ENCODE peak calls at places on chromosome 6, in four cellular contexts. O, U, H and J are unnamed samples.

GRCh38 chr6:22421187-22421586 is 124.4 kb upstream of the PRL start:
- DNase-seq in O (peak; percentile 44), U (peak; percentile 64), H (no peak), J (no peak)

GRCh38 chr6:168581706-168582105 is 140.7 kb downstream of the SMOC2 start:
- DNase-seq in O (no peak), U (no peak), H (no peak), J (no peak)

GRCh38 chr6:156846845-156847599 is 69.8 kb downstream of the ARID1B start:
- DNase-seq in O (no peak), U (no peak), H (no peak), J (no peak)

GRCh38 chr6:13268914-13269532 is 59.3 kb downstream of the TBC1D7 start:
- DNase-seq in O (peak; percentile 67), U (peak; percentile 61), H (peak; percentile 10), J (peak; percentile 31)

GRCh38 chr6:140636698-140637402 is 1262.4 kb upstream of the CITED2 start:
- DNase-seq in O (no peak), U (no peak), H (no peak), J (no peak)

GRCh38 chr6:105642708-105643107 is 239.8 kb upstream of the PREP start:
- DNase-seq in O (no peak), U (peak; percentile 73), H (no peak), J (peak; percentile 34)

GRCh38 chr6:56025785-56026184 is 150.4 kb upstream of the BMP5 start:
- DNase-seq in O (no peak), U (no peak), H (no peak), J (no peak)

GRCh38 chr6:19368511-19368910 is 468.7 kb upstream of the ID4 start:
- DNase-seq in O (peak; percentile 65), U (peak; percentile 48), H (no peak), J (no peak)

GRCh38 chr6:26044140-26045045 is 42.8 kb upstream of the HFE start:
- DNase-seq in O (peak; percentile 72), U (no peak), H (no peak), J (no peak)

GRCh38 chr6:72950114-72950860 is 275.0 kb downstream of the KHDC1L start:
- DNase-seq in O (peak; percentile 90), U (peak; percentile 64), H (peak; percentile 59), J (no peak)

GRCh38 chr6:22025468-22026159 is 271.2 kb downstream of the PRL start:
- DNase-seq in O (no peak), U (peak; percentile 61), H (peak; percentile 48), J (no peak)

GRCh38 chr6:157995458-157995857 is 13.8 kb downstream of the SYNJ2 start:
- DNase-seq in O (no peak), U (no peak), H (no peak), J (no peak)

GRCh38 chr6:169921227-169921626 is 169.8 kb downstream of the ERMARD start:
- DNase-seq in O (no peak), U (no peak), H (no peak), J (no peak)

GRCh38 chr6:32519117-32519909 is 10.8 kb downstream of the HLA-DRB5 start:
- DNase-seq in O (no peak), U (no peak), H (no peak), J (no peak)

GRCh38 chr6:70398783-70399730 is 14.3 kb upstream of the FAM135A start:
- DNase-seq in O (peak; percentile 76), U (no peak), H (no peak), J (no peak)

GRCh38 chr6:39493174-39493573 is 170.7 kb upstream of the KCNK16 start:
- DNase-seq in O (peak; percentile 23), U (no peak), H (no peak), J (no peak)

GRCh38 chr6:53866231-53866630 is 71.4 kb downstream of the LRRC1 start:
- DNase-seq in O (no peak), U (no peak), H (no peak), J (no peak)

GRCh38 chr6:79467716-79468115 is 69.5 kb downstream of the LCA5 start:
- DNase-seq in O (peak; percentile 8), U (no peak), H (no peak), J (no peak)

GRCh38 chr6:104325341-104326172 is 534.2 kb downstream of the HACE1 start:
- DNase-seq in O (peak; percentile 59), U (no peak), H (no peak), J (no peak)

GRCh38 chr6:164807125-164807524 is 502.3 kb downstream of the C6orf118 start:
- DNase-seq in O (no peak), U (no peak), H (no peak), J (no peak)

GRCh38 chr6:15495375-15495901 is 167.4 kb downstream of the DTNBP1 start:
- DNase-seq in O (no peak), U (no peak), H (no peak), J (no peak)